ENCODE peak calls at places on chromosomes 1 and 21, in five cellular contexts. M is PC-9, K is PC-3, Y is cardiac muscle cell, A is left lung. X is an unnamed sample. For H3K4me1 and H3K36me3, the result is how much of the 10 kb centered on the place peaks cover.

GRCh38 chr1:234944439-234945369 is 183.9 kb downstream of the TOMM20 start:
- DNase-seq in K (no peak), M (no peak), A (no peak), Y (no peak), X (no peak)

GRCh38 chr21:45045481-45045880 is 28.9 kb upstream of the ADARB1 start:
- DNase-seq in A (no peak), Y (peak), K (no peak), M (no peak), X (no peak)

GRCh38 chr1:51236548-51237312 is 657 bp downstream of the RNF11 start:
- DNase-seq in M (peak), A (peak), Y (peak), K (peak), X (peak)

GRCh38 chr1:22821027-22821426 is 110.4 kb downstream of the EPHB2 start:
- DNase-seq in M (no peak), A (no peak), Y (peak), K (no peak), X (no peak)

GRCh38 chr21:45255381-45256020 is 32.2 kb downstream of the POFUT2 start:
- DNase-seq in A (no peak), M (peak), Y (no peak), K (peak), X (no peak)

GRCh38 chr1:225254676-225255075 is 173.2 kb downstream of the LBR start:
- DNase-seq in A (no peak), K (no peak), M (peak), Y (no peak), X (no peak)

GRCh38 chr1:29237906-29238600 is 1.7 kb downstream of the PTPRU start:
- DNase-seq in Y (peak), A (peak), M (peak), K (peak), X (peak)

GRCh38 chr1:4324621-4325020 is 329.8 kb upstream of the AJAP1 start:
- DNase-seq in M (no peak), A (no peak), K (peak), Y (no peak), X (no peak)

GRCh38 chr1:18452550-18452949 is 28.2 kb upstream of the KLHDC7A start:
- DNase-seq in M (no peak), Y (peak), K (no peak), A (no peak), X (no peak)

GRCh38 chr21:45769239-45769758 is 125.8 kb downstream of the PCBP3 start:
- DNase-seq in M (no peak), K (no peak), A (no peak), Y (no peak), X (no peak)

GRCh38 chr1:60088620-60089155 is 15.1 kb upstream of the C1orf87 start:
- DNase-seq in M (no peak), Y (no peak), A (no peak), K (peak), X (no peak)

GRCh38 chr21:46617267-46618051 is 12.6 kb upstream of the S100B start:
- DNase-seq in A (no peak), Y (no peak), M (no peak), K (peak), X (no peak)

GRCh38 chr21:26849428-26850115 is 4.4 kb upstream of the ADAMTS1 start:
- DNase-seq in Y (peak), K (peak), M (no peak), A (no peak), X (no peak)

GRCh38 chr1:222928212-222928611 is 113.4 kb downstream of the DISP1 start:
- DNase-seq in K (peak), Y (peak), A (no peak), M (no peak), X (peak)

GRCh38 chr1:30706528-30706927 is 16.9 kb downstream of the MATN1 start:
- DNase-seq in K (peak), M (no peak), A (peak), Y (peak), X (peak)

GRCh38 chr1:184945034-184945433 is 29.3 kb downstream of the NIBAN1 start:
- DNase-seq in K (no peak), Y (peak), A (no peak), M (no peak), X (no peak)

GRCh38 chr1:168794057-168794456 is 65.1 kb upstream of the DPT start:
- DNase-seq in M (no peak), Y (no peak), A (no peak), K (no peak), X (no peak)

GRCh38 chr1:27966402-27967105 is 6.8 kb downstream of the XKR8 start:
- DNase-seq in A (no peak), Y (no peak), K (peak), M (peak), X (no peak)

GRCh38 chr1:107135466-107135865 is 5.4 kb upstream of the NTNG1 start:
- DNase-seq in Y (peak), K (peak), M (peak), A (no peak), X (no peak)

GRCh38 chr1:183914891-183915290 is 110.0 kb downstream of the RGL1 start:
- DNase-seq in M (no peak), A (no peak), Y (no peak), K (no peak), X (no peak)

GRCh38 chr21:35212393-35213127 is 163.5 kb upstream of the RUNX1 start:
- DNase-seq in M (no peak), Y (no peak), K (peak), A (no peak), X (no peak)

GRCh38 chr21:39681845-39682244 is 63.1 kb upstream of the IGSF5 start:
- DNase-seq in Y (peak), K (no peak), M (no peak), A (no peak), X (no peak)

GRCh38 chr1:33177996-33178540 is 3.8 kb downstream of the TRIM62 start:
- DNase-seq in A (no peak), K (no peak), Y (no peak), M (no peak), X (no peak)

GRCh38 chr1:77571642-77572041 is 110.8 kb downstream of the ZZZ3 start:
- DNase-seq in A (no peak), K (no peak), M (no peak), Y (no peak), X (no peak)

GRCh38 chr1:168926236-168926635 is 180.3 kb upstream of the ATP1B1 start:
- DNase-seq in M (no peak), Y (no peak), K (no peak), A (no peak), X (no peak)

GRCh38 chr1:18913065-18913502 is 10.7 kb upstream of the ALDH4A1 start:
- DNase-seq in M (peak), Y (peak), K (peak), A (peak), X (peak)

GRCh38 chr21:41717573-41718330 is 49.1 kb downstream of the RIPK4 start:
- DNase-seq in K (no peak), A (no peak), M (no peak), Y (no peak), X (no peak)

GRCh38 chr1:42348498-42348897 is 13.5 kb upstream of the FOXJ3 start:
- DNase-seq in A (no peak), K (no peak), Y (no peak), M (no peak), X (no peak)

GRCh38 chr1:33298623-33299277 is 22.1 kb downstream of the A3GALT2 start:
- DNase-seq in A (peak), K (peak), Y (peak), M (peak), X (peak)

GRCh38 chr21:35862969-35863368 is 197.4 kb downstream of the SETD4 start:
- DNase-seq in A (no peak), K (no peak), Y (no peak), M (no peak), X (no peak)

GRCh38 chr1:7228252-7228961 is 443.2 kb downstream of the CAMTA1 start:
- DNase-seq in A (no peak), K (no peak), Y (no peak), M (no peak), X (no peak)

GRCh38 chr1:224211262-224211962 is 28.4 kb downstream of the DEGS1 start:
- DNase-seq in M (no peak), K (peak), Y (peak), A (no peak), X (peak)

GRCh38 chr1:198259336-198260109 is 102.7 kb downstream of the NEK7 start:
- DNase-seq in Y (no peak), A (no peak), K (peak), M (no peak), X (no peak)

GRCh38 chr1:187033721-187034120 is 205.0 kb downstream of the PLA2G4A start:
- DNase-seq in K (no peak), Y (no peak), M (no peak), A (no peak), X (no peak)

GRCh38 chr1:244863491-244864252 is 671 bp downstream of the HNRNPU start:
- DNase-seq in Y (no peak), A (peak), K (no peak), M (no peak), X (peak)

GRCh38 chr1:116915182-116915611 is 5.5 kb downstream of the PTGFRN start:
- DNase-seq in M (peak), K (peak), A (no peak), Y (peak), X (peak)

GRCh38 chr1:116913941-116914340 is 4.2 kb downstream of the PTGFRN start:
- DNase-seq in Y (no peak), A (no peak), M (no peak), K (no peak), X (no peak)

GRCh38 chr1:116916002-116916401 is 6.3 kb downstream of the PTGFRN start:
- DNase-seq in K (no peak), M (no peak), Y (no peak), A (no peak), X (no peak)

GRCh38 chr1:116912846-116913245 is 3.1 kb downstream of the PTGFRN start:
- DNase-seq in M (no peak), K (no peak), A (no peak), Y (no peak), X (no peak)

DNA sequence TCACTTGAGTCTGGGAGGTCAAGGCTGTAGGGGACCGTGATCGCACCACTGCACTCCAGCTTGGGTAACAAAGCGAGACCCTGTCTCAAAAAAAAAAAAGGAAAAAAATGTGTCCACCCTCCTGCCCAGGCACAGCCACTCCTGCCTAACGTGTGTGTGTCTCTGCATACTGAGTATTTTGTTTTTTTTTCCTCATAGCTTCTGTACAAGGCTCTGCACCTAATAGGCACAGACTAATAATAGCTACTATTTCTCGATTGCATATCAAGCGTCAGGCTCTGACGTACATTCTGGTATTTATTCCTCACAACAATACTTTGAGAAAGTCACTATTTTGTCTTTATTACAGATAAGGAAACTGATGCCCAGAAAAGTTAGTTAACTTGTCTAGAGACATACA is 5.0 kb downstream of the PTGFRN start:
- DNase-seq in A (no peak), M (no peak), K (no peak), Y (no peak), X (no peak)
- H3K4me1 ChIP-seq in A (under half), M (half or more), K (half or more), Y (under half), X (under half)

DNA sequence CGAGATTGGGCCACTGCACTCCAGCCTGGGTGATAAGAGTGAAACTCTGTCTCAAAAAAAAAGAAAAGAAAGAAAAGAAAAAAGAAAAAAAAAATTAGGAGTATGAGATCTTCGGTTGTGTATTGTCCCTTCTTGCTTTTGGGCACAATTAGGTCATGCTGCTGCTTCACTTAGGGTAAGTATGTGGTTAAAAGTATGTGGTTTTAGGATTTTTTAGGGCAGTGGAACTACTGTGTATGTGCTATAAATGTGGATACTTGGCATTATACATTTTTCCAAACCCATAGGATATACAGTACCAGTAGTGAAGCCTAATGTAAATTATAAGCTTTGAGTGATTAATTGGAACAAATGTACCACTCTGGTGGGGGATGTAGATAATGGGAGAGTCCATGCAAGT is 31.2 kb downstream of the VANGL2 start:
- DNase-seq in K (no peak), M (no peak), Y (no peak), A (no peak), X (no peak)
- H3K36me3 ChIP-seq in K (under half), M (under half), Y (under half), A (under half), X (under half)

GRCh38 chr1:17425806-17426205 is 13.7 kb downstream of the RCC2 start:
- DNase-seq in A (no peak), K (no peak), Y (no peak), M (no peak), X (no peak)

GRCh38 chr1:17420361-17420760 is 19.1 kb downstream of the RCC2 start:
- DNase-seq in M (no peak), K (no peak), A (no peak), Y (no peak), X (no peak)

GRCh38 chr1:17419626-17420328 is 19.7 kb downstream of the RCC2 start:
- DNase-seq in M (no peak), K (peak), Y (peak), A (peak), X (peak)

GRCh38 chr1:17422461-17422860 is 17.0 kb downstream of the RCC2 start:
- DNase-seq in A (no peak), Y (no peak), M (no peak), K (no peak), X (no peak)

GRCh38 chr1:17423781-17424245 is 15.7 kb downstream of the RCC2 start:
- DNase-seq in M (no peak), A (no peak), Y (peak), K (no peak), X (no peak)
- H3K27ac ChIP-seq in M (no peak), A (no peak), Y (peak), K (no peak), X (no peak)

GRCh38 chr1:174022976-174023277 is 770 bp upstream of the RC3H1 start:
- DNase-seq in M (no peak), Y (no peak), K (no peak), A (no peak), X (no peak)

GRCh38 chr1:174021611-174022079 is 512 bp downstream of the RC3H1 start:
- DNase-seq in K (peak), A (peak), Y (peak), M (no peak), X (no peak)

GRCh38 chr1:174022080-174022975 is at the start of gene RC3H1:
- DNase-seq in K (peak), Y (peak), A (peak), M (peak), X (peak)

GRCh38 chr1:174017231-174017970 is 4.8 kb downstream of the RC3H1 start:
- DNase-seq in M (no peak), K (no peak), Y (no peak), A (no peak), X (no peak)

GRCh38 chr1:174018565-174018964 is 3.6 kb downstream of the RC3H1 start:
- DNase-seq in Y (no peak), M (no peak), A (no peak), K (no peak), X (no peak)
- H3K4me1 ChIP-seq in Y (under half), M (under half), A (under half), K (under half), X (under half)

X was measured in pancreas.